ENCODE peak calls at places on chromosomes 16 and 17, in seven cellular contexts. T is neural crest cell, I is NCI-H345, F is mesenteric fat pad, V is heart left ventricle, E is progenitor cell of endocrine pancreas, Q is RCC 7860. J is an unnamed sample.
A peak's percentile ranks its signal among the peaks of the same experiment; 100 is the strongest.

GRCh38 chr16:73735954-73736353 is 560.7 kb upstream of the PSMD7 start:
- DNase-seq in Q (peak; percentile 6), T (no peak), E (no peak), V (no peak), I (no peak), F (no peak), J (no peak)

GRCh38 chr16:85005278-85006069 is 5.9 kb downstream of the ZDHHC7 start:
- DNase-seq in E (no peak), T (no peak), Q (peak; percentile 80), I (no peak), V (no peak), F (no peak), J (peak; percentile 74)

GRCh38 chr17:63526861-63527260 is 3.7 kb downstream of the KCNH6 start:
- DNase-seq in Q (no peak), F (no peak), E (no peak), T (no peak), V (no peak), I (no peak), J (no peak)

GRCh38 chr17:39867891-39868553 is at the start of gene ZPBP2:
- DNase-seq in T (no peak), F (no peak), E (no peak), V (no peak), Q (no peak), I (no peak), J (no peak)

GRCh38 chr17:60902399-60902798 is 224.7 kb downstream of the BCAS3 start:
- DNase-seq in T (no peak), Q (no peak), F (no peak), V (no peak), E (no peak), I (no peak), J (no peak)

GRCh38 chr17:43574348-43574747 is 28.2 kb upstream of the ETV4 start:
- DNase-seq in I (no peak), V (no peak), F (no peak), E (no peak), Q (no peak), T (no peak), J (no peak)

GRCh38 chr16:65769055-65769465 is 597.4 kb upstream of the CDH5 start:
- DNase-seq in E (no peak), I (no peak), Q (no peak), V (no peak), F (no peak), T (no peak), J (no peak)

GRCh38 chr17:66423436-66423922 is 121.1 kb downstream of the PRKCA start:
- DNase-seq in T (no peak), I (no peak), F (no peak), Q (no peak), E (no peak), V (no peak), J (no peak)

GRCh38 chr17:76650505-76650904 is 6.9 kb upstream of the ST6GALNAC1 start:
- DNase-seq in F (no peak), E (no peak), T (no peak), V (no peak), I (no peak), Q (no peak), J (no peak)

GRCh38 chr17:6475411-6475810 is 31.2 kb downstream of the PIMREG start:
- DNase-seq in I (no peak), V (no peak), E (no peak), Q (no peak), F (no peak), T (no peak), J (no peak)

GRCh38 chr16:76729525-76729924 is 452.3 kb downstream of the CNTNAP4 start:
- DNase-seq in E (no peak), Q (no peak), T (no peak), V (no peak), F (no peak), I (no peak), J (no peak)

GRCh38 chr17:59810894-59811153 is 81.9 kb downstream of the TUBD1 start:
- DNase-seq in I (no peak), F (no peak), V (no peak), T (no peak), E (no peak), Q (no peak), J (no peak)

GRCh38 chr17:60594747-60595146 is 5.2 kb upstream of the PPM1D start:
- DNase-seq in T (no peak), V (no peak), E (no peak), Q (no peak), F (no peak), I (no peak), J (no peak)

GRCh38 chr17:51354908-51355307 is 94.6 kb downstream of the UTP18 start:
- DNase-seq in Q (no peak), V (no peak), T (no peak), F (no peak), I (no peak), E (no peak), J (no peak)

GRCh38 chr16:22161401-22161800 is 905 bp upstream of the SDR42E2 start:
- DNase-seq in E (no peak), F (no peak), V (no peak), Q (no peak), I (no peak), T (no peak), J (no peak)

GRCh38 chr17:42878123-42878880 is 22.3 kb upstream of the G6PC1 start:
- DNase-seq in E (no peak), Q (no peak), T (no peak), V (no peak), F (no peak), I (no peak), J (no peak)

GRCh38 chr17:78687125-78687524 is 94.9 kb downstream of the CYTH1 start:
- DNase-seq in V (no peak), T (no peak), E (no peak), Q (no peak), I (no peak), F (no peak), J (no peak)

GRCh38 chr16:1135459-1135825 is 17.5 kb upstream of the CACNA1H start:
- DNase-seq in E (no peak), I (no peak), F (no peak), V (no peak), T (no peak), Q (no peak), J (no peak)

GRCh38 chr16:29192329-29193247 is 207.7 kb downstream of the LAT start:
- DNase-seq in I (no peak), V (no peak), T (no peak), Q (no peak), F (peak; percentile 69), E (no peak), J (peak; percentile 16)

GRCh38 chr17:8441690-8442089 is 6.0 kb downstream of the NDEL1 start:
- DNase-seq in E (no peak), I (no peak), F (no peak), V (no peak), Q (no peak), T (no peak), J (no peak)

GRCh38 chr17:80992948-80993624 is 1.4 kb downstream of the CHMP6 start:
- DNase-seq in E (no peak), I (no peak), T (no peak), Q (no peak), F (no peak), V (no peak), J (no peak)

GRCh38 chr17:50684288-50684611 is 23.5 kb downstream of the ANKRD40 start:
- DNase-seq in I (no peak), E (no peak), F (no peak), T (no peak), V (no peak), Q (no peak), J (no peak)

GRCh38 chr17:78135858-78136500 is 5.4 kb downstream of the TMC8 start:
- DNase-seq in T (no peak), V (no peak), Q (no peak), F (no peak), I (no peak), E (no peak), J (no peak)

J was measured in uterus.